ENCODE peak calls at places on chromosomes 4 and X, in four cellular contexts. T, M, Y and K are unnamed samples.

GRCh38 chr4:127624176-127624575 is 8.6 kb upstream of the INTU start:
- DNase-seq in T (no peak), M (no peak), Y (no peak), K (no peak)

GRCh38 chr4:32824321-32824720 is 2104.2 kb downstream of the PCDH7 start:
- DNase-seq in T (no peak), M (no peak), Y (no peak), K (no peak)

GRCh38 chr4:57249083-57249482 is 138.9 kb upstream of the IGFBP7 start:
- DNase-seq in T (no peak), M (no peak), Y (no peak), K (no peak)

GRCh38 chrX:43962636-43963035 is 10.6 kb downstream of the NDP start:
- DNase-seq in T (no peak), M (no peak), Y (no peak), K (no peak)

GRCh38 chr4:183906486-183906735 is 1.3 kb downstream of the STOX2 start:
- DNase-seq in T (no peak), M (no peak), Y (no peak), K (no peak)

GRCh38 chrX:150219374-150220185 is 143.5 kb upstream of the MAMLD1 start:
- DNase-seq in T (no peak), M (no peak), Y (peak), K (no peak)

GRCh38 chrX:129522184-129523059 is 868 bp downstream of the SMARCA1 start:
- DNase-seq in T (peak), M (peak), Y (peak), K (peak)

GRCh38 chr4:74287791-74288190 is 20.5 kb upstream of the EPGN start:
- DNase-seq in T (no peak), M (no peak), Y (no peak), K (no peak)

GRCh38 chr4:165743422-165743821 is 129.6 kb upstream of the TLL1 start:
- DNase-seq in T (no peak), M (no peak), Y (no peak), K (no peak)

GRCh38 chr4:110119347-110119746 is 79.1 kb downstream of the ELOVL6 start:
- DNase-seq in T (no peak), M (no peak), Y (no peak), K (peak)

GRCh38 chrX:149044471-149044870 is 460.6 kb downstream of the IDS start:
- DNase-seq in T (no peak), M (no peak), Y (no peak), K (no peak)

GRCh38 chrX:154097003-154097596 is 417 bp downstream of the MECP2 start:
- DNase-seq in T (peak), M (peak), Y (peak), K (peak)

GRCh38 chr4:51843309-51844156 is 580 bp downstream of the DCUN1D4 start:
- DNase-seq in T (peak), M (peak), Y (no peak), K (peak)

DNA sequence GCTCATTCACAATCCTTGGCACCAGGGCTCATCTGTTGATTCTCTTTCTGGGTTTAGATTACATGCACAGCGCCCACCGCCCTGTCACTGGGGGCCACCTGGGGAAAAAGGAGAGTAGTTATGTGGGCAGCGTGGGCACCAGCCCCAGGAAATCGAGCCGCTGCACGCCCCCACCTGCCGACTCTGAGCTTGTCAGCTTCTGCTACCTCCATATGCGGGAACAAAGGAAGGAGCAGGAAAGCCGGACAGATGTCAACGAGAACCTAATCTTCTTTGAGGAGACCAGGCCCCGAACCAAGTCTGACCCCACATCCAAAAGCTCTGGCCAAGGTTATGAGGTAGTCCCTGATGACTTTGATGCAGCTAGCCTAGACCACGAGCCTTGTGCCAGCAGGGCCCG is 31.0 kb upstream of the PRPS1 start:
- DNase-seq in T (no peak), M (no peak), Y (no peak), K (no peak)
- H3K9ac ChIP-seq in T (no peak), M (no peak), Y (no peak), K (no peak)

GRCh38 chrX:71653344-71653743 is 14.0 kb upstream of the LOC101059915 start:
- DNase-seq in T (no peak), M (no peak), Y (no peak), K (no peak)

GRCh38 chrX:71657267-71657666 is 10.1 kb upstream of the LOC101059915 start:
- DNase-seq in T (no peak), M (no peak), Y (no peak), K (no peak)

GRCh38 chrX:71650333-71650969 is 16.9 kb upstream of the LOC101059915 start:
- DNase-seq in T (no peak), M (peak), Y (no peak), K (peak)

GRCh38 chrX:71652405-71652804 is 14.9 kb upstream of the LOC101059915 start:
- DNase-seq in T (peak), M (peak), Y (peak), K (peak)
- TF ChIP-seq JUN in T (no peak), M (no peak), Y (no peak), K (no peak)

DNA sequence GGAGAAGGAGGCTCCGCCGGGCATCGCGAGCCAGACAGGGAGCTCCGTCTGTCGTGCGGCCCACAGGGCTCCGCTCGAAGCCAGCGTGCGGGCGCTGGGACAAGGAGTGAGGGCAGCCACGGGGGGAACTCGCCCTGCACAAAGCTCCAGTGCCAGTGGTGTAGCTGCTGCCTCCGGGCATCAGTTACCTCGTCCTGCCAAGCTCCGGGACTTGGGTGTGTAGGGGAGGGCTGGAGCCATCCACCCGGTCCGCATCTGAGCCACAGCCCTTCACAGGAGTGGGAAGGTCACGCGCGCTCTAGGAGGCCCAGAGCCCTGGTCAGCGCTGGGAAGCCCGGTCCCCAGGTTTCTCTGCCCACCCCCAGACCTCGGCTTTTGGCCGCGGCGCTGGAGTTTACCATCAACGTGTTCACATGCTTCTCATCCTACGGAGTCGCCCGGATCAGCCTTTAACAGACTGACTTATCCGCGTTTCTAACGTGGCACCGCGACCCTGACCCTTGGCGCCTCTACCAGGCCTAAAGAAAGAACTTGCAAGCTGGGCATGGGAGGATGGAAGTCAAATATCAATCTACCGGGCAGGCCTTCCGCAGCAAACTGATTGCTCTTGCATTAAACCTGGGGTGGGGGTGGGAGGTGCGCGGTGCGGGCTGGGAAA is 8.4 kb upstream of the PRDM8 start:
- DNase-seq in T (no peak), M (no peak), Y (no peak), K (no peak)
- TF ChIP-seq EZH2 in T (no peak), M (no peak), Y (peak), K (peak)

GRCh38 chr4:168830777-168831512 is 179.1 kb downstream of the CBR4 start:
- DNase-seq in T (no peak), M (no peak), Y (no peak), K (no peak)
- H3K9ac ChIP-seq in T (no peak), M (no peak), Y (no peak), K (peak)

GRCh38 chr4:47669946-47670345 is 167.9 kb downstream of the CORIN start:
- DNase-seq in T (no peak), M (no peak), Y (no peak), K (no peak)

GRCh38 chr4:47667552-47667951 is 170.3 kb downstream of the CORIN start:
- DNase-seq in T (no peak), M (no peak), Y (no peak), K (no peak)

GRCh38 chr4:47668256-47668655 is 169.6 kb downstream of the CORIN start:
- DNase-seq in T (no peak), M (no peak), Y (no peak), K (no peak)

GRCh38 chr4:47664051-47664826 is 173.6 kb downstream of the CORIN start:
- DNase-seq in T (no peak), M (no peak), Y (no peak), K (no peak)

DNA sequence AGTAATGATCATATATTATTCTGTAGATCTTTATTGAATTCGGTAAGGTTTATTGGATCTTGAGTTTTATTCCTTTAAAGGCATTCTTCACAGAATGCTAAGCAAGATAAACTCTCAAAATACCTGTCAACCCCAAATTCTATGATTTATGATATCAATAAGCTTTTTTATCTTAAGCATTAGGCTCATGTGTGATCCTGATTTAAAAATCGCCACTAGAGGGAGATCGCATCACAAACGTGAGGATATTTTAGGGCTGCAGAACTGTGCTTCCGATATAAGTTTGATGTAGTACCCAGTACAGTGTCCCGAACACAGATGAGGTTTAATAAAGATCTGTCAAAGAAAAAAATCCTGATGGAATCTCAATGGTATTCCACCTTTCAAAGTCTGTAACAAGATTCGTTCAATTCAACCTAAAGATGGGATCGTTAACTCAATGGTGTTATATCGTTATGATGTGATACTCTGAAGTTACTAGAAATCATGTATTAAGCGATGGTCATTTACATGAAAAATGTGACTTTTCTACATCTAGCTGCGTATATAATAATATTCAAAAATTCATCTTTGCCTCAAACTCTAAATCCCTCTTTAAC is 169.0 kb downstream of the CORIN start:
- DNase-seq in T (peak), M (peak), Y (no peak), K (peak)
- TF ChIP-seq JUN in T (no peak), M (no peak), Y (no peak), K (no peak)

GRCh38 chr4:37244583-37245390 is at the start of gene NWD2:
- DNase-seq in T (no peak), M (no peak), Y (peak), K (no peak)
- TF ChIP-seq EZH2 in T (no peak), M (no peak), Y (peak), K (peak)

DNA sequence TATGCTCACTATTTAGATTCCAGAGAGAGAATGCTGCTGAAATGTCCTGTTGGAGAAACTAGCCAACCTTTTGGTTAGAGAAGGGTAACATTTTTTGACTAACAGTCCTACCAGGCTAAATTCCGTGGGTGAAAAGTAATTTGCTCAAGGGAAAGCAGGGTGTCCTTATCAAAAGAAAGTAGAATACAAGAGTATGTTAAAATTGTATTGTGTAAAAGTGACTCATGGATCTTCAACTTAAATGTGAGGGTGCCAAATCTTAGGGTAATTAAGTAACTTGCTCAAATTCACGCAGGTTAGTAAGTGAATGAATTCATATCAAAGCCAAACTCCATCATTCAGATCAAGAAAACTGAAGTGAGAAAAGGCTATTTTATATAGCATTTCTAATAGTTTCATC is 81.7 kb downstream of the PCDH7 start:
- DNase-seq in T (no peak), M (no peak), Y (no peak), K (no peak)
- H3K9ac ChIP-seq in T (no peak), M (no peak), Y (no peak), K (no peak)

DNA sequence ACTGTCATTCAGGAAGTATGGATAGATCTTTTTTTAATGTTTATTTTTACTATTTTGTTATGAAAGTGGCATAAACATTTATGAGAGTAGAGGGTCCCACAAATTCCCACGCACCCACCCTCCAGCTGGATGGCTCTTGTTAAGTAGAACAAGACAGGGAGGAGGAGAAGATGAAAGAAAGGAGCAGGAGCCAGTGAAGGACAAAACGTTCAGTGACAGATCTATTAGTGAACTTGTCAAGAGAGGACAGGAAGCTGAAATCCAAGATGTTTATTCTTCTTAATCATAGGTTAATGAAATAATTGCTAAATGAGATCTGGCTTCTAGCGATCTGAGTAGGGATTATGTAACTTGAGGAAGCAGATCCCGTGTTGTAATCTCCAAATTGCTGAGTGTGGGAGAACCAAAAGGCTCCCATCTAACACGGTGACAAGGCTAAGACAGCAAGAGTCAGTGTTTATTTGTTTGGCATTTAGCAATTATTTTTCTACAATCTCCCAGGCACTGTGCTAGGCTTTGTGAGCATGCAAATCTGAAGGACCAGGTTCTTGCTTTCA is 162.5 kb downstream of the SHROOM3 start:
- DNase-seq in T (no peak), M (no peak), Y (no peak), K (no peak)
- TF ChIP-seq JUN in T (no peak), M (no peak), Y (no peak), K (no peak)

GRCh38 chrX:140503230-140503585 is 1.7 kb downstream of the SOX3 start:
- DNase-seq in T (no peak), M (no peak), Y (no peak), K (no peak)
- TF ChIP-seq EZH2 in T (no peak), M (no peak), Y (peak), K (peak)